ENCODE peak calls at places on chromosomes 16 and 17, in six cellular contexts. D is IMR-90, J is sigmoid colon, B is tibial nerve, I is H9, E is HCT116. U is an unnamed sample.

GRCh38 chr17:10683853-10684252 is 13.5 kb downstream of the SCO1 start:
- DNase-seq in E (peak; percentile 28), J (no peak), B (no peak), D (peak; percentile 39), I (no peak), U (no peak)

GRCh38 chr16:10322723-10323527 is 62.9 kb upstream of the ATF7IP2 start:
- DNase-seq in E (no peak), J (no peak), B (no peak), I (no peak), D (no peak), U (no peak)

GRCh38 chr16:86777098-86777946 is 199.0 kb downstream of the FOXL1 start:
- DNase-seq in D (peak; percentile 66), I (no peak), J (peak; percentile 40), E (no peak), B (no peak), U (no peak)

GRCh38 chr16:1823821-1824220 is 2.8 kb downstream of the HAGH start:
- DNase-seq in I (peak; percentile 75), D (peak; percentile 59), E (no peak), J (no peak), B (no peak), U (no peak)

GRCh38 chr16:29876578-29877249 is 13.7 kb upstream of the CDIPT start:
- DNase-seq in E (no peak), D (no peak), J (no peak), I (no peak), B (no peak), U (no peak)

GRCh38 chr16:56425439-56425832 is at the start of gene AMFR:
- DNase-seq in I (peak; percentile 66), D (peak; percentile 80), J (peak; percentile 79), B (peak; percentile 46), E (peak; percentile 54), U (peak; percentile 93)

GRCh38 chr16:86512301-86512859 is 2.1 kb downstream of the FOXF1 start:
- DNase-seq in I (peak; percentile 57), B (no peak), D (peak; percentile 25), E (no peak), J (peak; percentile 79), U (no peak)

GRCh38 chr17:45092932-45093430 is 31.9 kb downstream of the NMT1 start:
- DNase-seq in D (peak; percentile 99), I (no peak), B (peak; percentile 78), E (peak; percentile 37), J (peak; percentile 97), U (no peak)

GRCh38 chr17:73772107-73772705 is 128.0 kb upstream of the SDK2 start:
- DNase-seq in J (no peak), E (no peak), B (no peak), D (no peak), I (no peak), U (no peak)

GRCh38 chr17:17042851-17043667 is 802 bp downstream of the MPRIP start:
- DNase-seq in D (peak; percentile 66), I (peak; percentile 49), E (no peak), J (no peak), B (no peak), U (peak; percentile 86)

GRCh38 chr16:7303014-7303676 is 29.5 kb upstream of the RBFOX1 start:
- DNase-seq in D (no peak), B (no peak), E (no peak), I (peak; percentile 54), J (no peak), U (no peak)

GRCh38 chr16:31134091-31134571 is 1.4 kb downstream of the PRSS8 start:
- DNase-seq in E (no peak), B (no peak), J (no peak), D (peak; percentile 24), I (no peak), U (no peak)

GRCh38 chr16:25747160-25747758 is 55.5 kb downstream of the HS3ST4 start:
- DNase-seq in I (peak; percentile 48), J (no peak), B (no peak), E (no peak), D (no peak), U (no peak)

GRCh38 chr16:81548901-81549546 is 104.4 kb downstream of the CMIP start:
- DNase-seq in J (no peak), B (no peak), E (no peak), I (no peak), D (no peak), U (peak; percentile 40)

GRCh38 chr16:71929048-71929447 is 33.7 kb downstream of the IST1 start:
- DNase-seq in D (peak; percentile 91), B (no peak), E (no peak), I (no peak), J (peak; percentile 82), U (no peak)

DNA sequence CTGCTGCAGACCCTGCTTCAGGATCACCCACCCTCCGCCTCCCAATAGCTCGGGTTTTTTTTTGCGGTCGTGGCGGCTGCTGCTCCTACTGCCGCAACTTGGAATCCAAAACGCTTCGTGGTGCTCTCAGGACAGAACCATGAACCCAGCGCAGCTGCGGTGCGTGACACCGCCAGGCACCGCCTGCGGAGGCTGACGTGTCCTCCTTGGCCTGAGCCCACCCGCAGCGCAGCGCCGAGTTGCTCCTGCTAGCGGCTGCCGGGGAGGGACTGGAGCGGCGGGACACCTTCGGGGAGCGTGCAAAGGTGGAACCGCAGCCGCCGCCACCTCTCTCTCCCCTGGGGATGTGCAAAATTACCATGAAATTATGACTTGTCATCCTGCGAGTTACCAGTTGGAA is 1893.0 kb downstream of the TP53TG3F start:
- DNase-seq in B (no peak), J (no peak), E (no peak), D (no peak), I (no peak), U (peak; percentile 61)
- H3K9me3 ChIP-seq in B (peaks cover 8% of the 10 kb centered on the region), J (no peaks in the 10 kb centered on the region), E (peaks cover 11% of the 10 kb centered on the region), D (peaks cover 5% of the 10 kb centered on the region), I (peaks cover 42% of the 10 kb centered on the region), U (peaks cover 9% of the 10 kb centered on the region)

GRCh38 chr16:88286301-88286923 is 96.3 kb upstream of the ZNF469 start:
- DNase-seq in E (no peak), J (no peak), D (no peak), B (no peak), I (no peak), U (no peak)

GRCh38 chr16:88287219-88287618 is 95.5 kb upstream of the ZNF469 start:
- DNase-seq in I (no peak), E (peak; percentile 63), B (no peak), D (no peak), J (no peak), U (no peak)

GRCh38 chr16:88284101-88284500 is 98.7 kb upstream of the ZNF469 start:
- DNase-seq in E (no peak), D (no peak), J (no peak), I (no peak), B (no peak), U (no peak)

GRCh38 chr16:88284626-88285513 is 97.9 kb upstream of the ZNF469 start:
- DNase-seq in J (no peak), E (no peak), D (no peak), B (no peak), I (no peak), U (no peak)

DNA sequence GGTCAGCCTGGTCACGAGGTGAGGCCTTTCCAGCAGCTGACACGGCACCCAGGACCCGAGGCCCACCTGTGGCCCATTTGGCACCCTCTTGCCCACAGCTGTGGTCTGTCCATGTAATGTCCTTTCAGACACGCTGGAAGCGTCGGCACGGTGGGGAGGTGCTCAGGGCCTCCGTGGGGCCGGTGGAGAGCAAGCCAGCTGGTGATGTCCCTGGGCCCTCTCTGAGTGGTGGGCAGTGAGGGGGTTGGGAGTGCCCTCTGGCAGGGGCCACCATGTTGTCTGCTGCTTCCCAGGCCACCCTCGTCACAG is 97.3 kb upstream of the ZNF469 start:
- DNase-seq in E (no peak), I (no peak), B (no peak), J (no peak), D (no peak), U (no peak)
- H3K9me3 ChIP-seq in E (peaks cover 5% of the 10 kb centered on the region), I (peaks cover 34% of the 10 kb centered on the region), B (peaks cover 31% of the 10 kb centered on the region), J (peaks cover 5% of the 10 kb centered on the region), D (peaks cover 14% of the 10 kb centered on the region), U (peaks cover 31% of the 10 kb centered on the region)

GRCh38 chr16:84247341-84247740 is 7.5 kb upstream of the KCNG4 start:
- DNase-seq in I (no peak), J (no peak), B (no peak), D (no peak), E (no peak), U (no peak)

GRCh38 chr16:84246679-84247077 is 6.9 kb upstream of the KCNG4 start:
- DNase-seq in B (no peak), I (no peak), D (no peak), E (no peak), J (no peak), U (no peak)

GRCh38 chr16:84245933-84246678 is 6.3 kb upstream of the KCNG4 start:
- DNase-seq in B (no peak), E (no peak), I (no peak), J (no peak), D (no peak), U (no peak)

GRCh38 chr16:84244728-84245127 is 4.9 kb upstream of the KCNG4 start:
- DNase-seq in J (no peak), D (no peak), B (no peak), I (no peak), E (no peak), U (no peak)

GRCh38 chr16:84247844-84248243 is 8.0 kb upstream of the KCNG4 start:
- DNase-seq in D (peak; percentile 3), B (no peak), E (no peak), I (no peak), J (no peak), U (no peak)
- H3K9me3 ChIP-seq in D (peaks cover 7% of the 10 kb centered on the region), B (no peaks in the 10 kb centered on the region), E (no peaks in the 10 kb centered on the region), I (no peaks in the 10 kb centered on the region), J (no peaks in the 10 kb centered on the region), U (no peaks in the 10 kb centered on the region)

GRCh38 chr16:66874079-66874775 is 6.1 kb upstream of the PDP2 start:
- DNase-seq in D (peak; percentile 49), E (no peak), I (no peak), B (no peak), J (no peak), U (no peak)
- H3K9me3 ChIP-seq in D (no peaks in the 10 kb centered on the region), E (no peaks in the 10 kb centered on the region), I (no peaks in the 10 kb centered on the region), B (no peaks in the 10 kb centered on the region), J (no peaks in the 10 kb centered on the region), U (no peaks in the 10 kb centered on the region)

DNA sequence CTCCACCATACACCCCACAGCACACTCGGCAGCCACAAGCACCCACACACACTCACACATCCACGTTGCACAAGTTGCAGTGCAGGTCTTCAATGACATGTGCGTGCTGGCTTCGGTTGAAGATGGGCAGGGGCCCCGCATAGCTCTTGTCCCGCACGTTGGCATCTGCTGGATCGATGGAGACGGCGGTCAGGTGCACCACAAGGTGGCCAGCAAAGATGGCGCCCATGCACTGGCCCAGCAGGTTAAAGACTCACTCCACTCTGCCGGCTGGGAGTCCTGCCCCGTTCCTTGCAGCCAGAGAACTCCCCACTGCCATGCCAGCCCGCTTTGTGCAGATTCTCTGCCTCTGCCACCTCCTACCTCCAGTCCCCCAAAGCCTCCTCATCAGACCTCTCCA is 7.6 kb upstream of the TPPP3 start:
- DNase-seq in I (no peak), B (no peak), J (no peak), E (no peak), D (no peak), U (no peak)
- H3K9me3 ChIP-seq in I (no peaks in the 10 kb centered on the region), B (no peaks in the 10 kb centered on the region), J (no peaks in the 10 kb centered on the region), E (no peaks in the 10 kb centered on the region), D (no peaks in the 10 kb centered on the region), U (no peaks in the 10 kb centered on the region)

GRCh38 chr16:62738631-62739030 is 702.4 kb upstream of the CDH8 start:
- DNase-seq in D (no peak), E (no peak), B (no peak), I (no peak), J (no peak), U (no peak)

GRCh38 chr16:62741692-62742091 is 705.5 kb upstream of the CDH8 start:
- DNase-seq in I (no peak), B (no peak), D (no peak), E (no peak), J (no peak), U (no peak)
- H3K9me3 ChIP-seq in I (no peaks in the 10 kb centered on the region), B (no peaks in the 10 kb centered on the region), D (peaks cover 8% of the 10 kb centered on the region), E (peaks cover 34% of the 10 kb centered on the region), J (no peaks in the 10 kb centered on the region), U (no peaks in the 10 kb centered on the region)

U was measured in spleen.